ENCODE peak calls at places on chromosomes 3 and 15, in six cellular contexts. P is esophagus muscularis mucosa, J is HepG2, U is SK-N-SH, V is spleen, O is H1. L is an unnamed sample.

GRCh38 chr3:134201201-134202130 is 49.2 kb downstream of the RYK start:
- DNase-seq in P (no peak), J (no peak), U (no peak), V (no peak), O (no peak), L (no peak)

GRCh38 chr3:45120615-45121158 is 25.5 kb downstream of the CDCP1 start:
- DNase-seq in P (no peak), J (peak; percentile 39), U (no peak), V (no peak), O (no peak), L (no peak)

GRCh38 chr15:98967096-98967495 is 40.5 kb downstream of the PGPEP1L start:
- DNase-seq in P (no peak), J (no peak), U (no peak), V (no peak), O (no peak), L (no peak)

GRCh38 chr3:106114848-106115247 is 246.0 kb upstream of the CBLB start:
- DNase-seq in P (no peak), J (no peak), U (no peak), V (no peak), O (no peak), L (no peak)

GRCh38 chr3:29822051-29822450 is 541.2 kb downstream of the RBMS3 start:
- DNase-seq in P (no peak), J (no peak), U (no peak), V (no peak), O (no peak), L (no peak)

GRCh38 chr15:38508647-38509046 is 54.7 kb downstream of the FAM98B start:
- DNase-seq in P (no peak), J (no peak), U (no peak), V (no peak), O (no peak), L (no peak)

GRCh38 chr15:90552162-90552928 is 22.6 kb downstream of the CRTC3 start:
- DNase-seq in P (no peak), J (no peak), U (no peak), V (no peak), O (no peak), L (no peak)

GRCh38 chr3:31265646-31266423 is 266.9 kb upstream of the STT3B start:
- DNase-seq in P (no peak), J (no peak), U (no peak), V (no peak), O (no peak), L (no peak)

GRCh38 chr3:130841357-130841756 is 52.5 kb upstream of the ATP2C1 start:
- DNase-seq in P (no peak), J (no peak), U (no peak), V (no peak), O (no peak), L (no peak)

GRCh38 chr15:45132844-45133560 is 3.2 kb downstream of the DUOX1 start:
- DNase-seq in P (no peak), J (no peak), U (peak; percentile 55), V (no peak), O (no peak), L (no peak)
- TF ChIP-seq POLR2AphosphoS5 in P (no peak), J (no peak), U (no peak), V (no peak), O (no peak), L (no peak)

DNA sequence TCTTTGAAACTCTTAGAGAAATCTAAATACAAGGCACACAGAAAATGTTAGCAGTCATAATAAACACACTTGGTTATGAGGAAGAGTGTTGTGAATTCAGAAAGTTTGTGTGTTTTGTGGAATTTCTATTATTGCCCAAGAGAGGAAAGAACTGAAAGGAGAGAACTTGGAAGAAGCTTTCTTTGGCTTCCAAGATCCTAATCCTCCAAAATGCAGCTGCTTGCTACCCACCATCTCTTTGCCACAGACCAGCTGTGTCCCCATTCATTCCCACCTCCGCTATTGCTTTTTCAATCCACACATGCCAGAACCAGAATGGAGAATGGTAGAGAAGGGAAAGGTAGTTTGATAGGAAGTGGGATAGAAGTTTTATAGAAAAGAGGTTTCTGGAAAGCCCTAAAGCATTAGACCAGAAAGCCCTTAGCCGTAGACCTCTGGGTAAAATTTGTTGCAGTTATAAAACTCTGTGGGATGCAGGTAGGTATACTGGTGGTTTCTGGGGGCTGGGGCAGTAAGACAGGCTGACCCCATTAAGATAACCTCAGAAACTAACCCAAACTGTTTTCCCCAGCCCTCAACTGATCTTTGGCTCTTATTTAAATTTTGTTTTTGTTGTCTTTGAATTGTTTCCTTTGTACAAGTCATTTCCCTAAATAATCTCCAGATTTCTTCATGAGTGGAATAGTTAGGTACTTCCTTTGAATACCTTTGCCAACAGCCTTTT is 108.5 kb downstream of the FILIP1L start:
- DNase-seq in P (peak; percentile 8), J (no peak), U (no peak), V (no peak), O (no peak), L (no peak)
- H3K27ac ChIP-seq in P (peak overlapping the region; percentile 32), J (no peak overlapping the region), U (peak overlapping the region; percentile 68), V (no peak overlapping the region), O (no peak overlapping the region), L (peak overlapping the region; percentile 8)

DNA sequence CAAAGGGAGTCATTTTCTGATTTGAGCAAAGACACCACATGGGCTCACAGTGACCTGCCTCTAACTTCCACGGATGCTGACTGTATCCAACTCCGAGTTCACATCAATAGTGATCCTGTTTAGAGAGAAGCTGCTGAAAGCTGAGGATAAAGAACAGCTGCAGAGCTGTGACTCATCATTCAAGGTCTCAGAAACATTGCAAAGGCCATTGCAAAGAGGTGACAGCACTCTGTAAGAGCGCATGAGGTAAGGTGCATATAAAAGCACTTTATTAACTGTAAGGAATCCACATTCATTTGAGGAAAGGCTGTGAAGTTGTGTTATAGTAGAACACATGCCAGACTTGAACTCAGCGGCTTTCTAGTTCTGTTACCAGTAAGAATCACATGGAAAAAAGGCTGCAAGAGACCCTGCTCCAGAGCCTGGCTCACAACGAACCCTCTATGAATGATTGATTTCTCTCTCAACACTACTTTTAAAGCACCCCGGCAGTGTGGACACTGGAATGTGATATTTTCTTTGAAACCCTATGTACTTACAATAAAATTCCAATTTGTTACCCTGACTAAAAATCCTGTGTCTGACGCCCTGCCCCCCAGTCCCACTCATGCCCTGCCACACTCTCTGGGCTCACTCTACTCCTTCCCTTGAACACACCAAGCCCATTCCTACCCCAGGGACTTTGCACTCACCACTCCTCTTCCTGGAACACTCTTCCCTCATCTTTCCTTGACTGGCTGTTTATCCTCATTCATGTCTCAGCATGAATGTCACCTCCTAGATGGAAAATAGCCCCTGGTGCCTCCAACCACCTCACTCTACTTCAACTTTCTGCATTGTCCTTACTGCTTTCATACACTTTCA is 111.2 kb downstream of the LSM3 start:
- DNase-seq in P (no peak), J (peak; percentile 59), U (no peak), V (no peak), O (no peak), L (no peak)
- H3K4me3 ChIP-seq in P (no peak overlapping the region), J (no peak overlapping the region), U (no peak overlapping the region), V (no peak overlapping the region), O (no peak overlapping the region), L (no peak overlapping the region)

GRCh38 chr15:65071381-65071811 is 3.6 kb upstream of the RASL12 start:
- DNase-seq in P (no peak), J (no peak), U (no peak), V (no peak), O (no peak), L (no peak)
- TF ChIP-seq POLR2AphosphoS5 in P (peak; percentile 7), J (no peak), U (no peak), V (no peak), O (no peak), L (no peak)

GRCh38 chr15:42511010-42511396 is 15.6 kb downstream of the SNAP23 start:
- DNase-seq in P (no peak), J (no peak), U (no peak), V (no peak), O (no peak), L (no peak)
- H3K27ac ChIP-seq in P (peak overlapping the region; percentile 46), J (no peak overlapping the region), U (no peak overlapping the region), V (peak overlapping the region; percentile 77), O (no peak overlapping the region), L (no peak overlapping the region)

GRCh38 chr15:48191574-48192225 is at the start of gene CTXN2:
- DNase-seq in P (no peak), J (no peak), U (peak; percentile 30), V (no peak), O (peak; percentile 54), L (no peak)
- H3K4me3 ChIP-seq in P (no peak within 1 kb of the TSS), J (no peak within 1 kb of the TSS), U (peak within 1 kb of the TSS; percentile 54), V (no peak within 1 kb of the TSS), O (peak within 1 kb of the TSS; percentile 39), L (no peak within 1 kb of the TSS)

GRCh38 chr3:177169936-177170722 is 27.2 kb downstream of the TBL1XR1 start:
- DNase-seq in P (no peak), J (no peak), U (no peak), V (no peak), O (no peak), L (no peak)
- TF ChIP-seq POLR2AphosphoS5 in P (no peak), J (no peak), U (no peak), V (no peak), O (no peak), L (no peak)

DNA sequence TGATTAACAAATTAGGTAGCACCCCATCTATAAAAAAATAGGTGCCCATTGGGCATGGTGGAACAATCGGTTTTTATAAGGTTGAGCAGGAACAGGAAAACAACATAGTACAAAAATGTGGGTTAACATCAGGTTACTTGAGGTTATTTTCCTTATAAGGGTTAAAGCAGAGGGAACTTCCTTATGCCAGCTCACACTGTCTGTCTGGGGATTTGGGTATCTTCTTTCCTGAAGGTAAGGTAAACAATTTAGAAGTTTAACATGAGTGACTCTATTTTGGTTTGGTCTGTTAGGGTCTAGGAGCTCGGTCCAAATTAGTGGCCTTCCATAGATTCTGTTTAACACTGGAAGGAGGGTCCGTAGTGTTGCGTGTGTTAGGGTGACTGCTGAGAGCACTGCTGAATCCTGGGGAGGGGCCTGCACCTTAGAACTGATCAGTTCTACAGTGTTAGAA is 14.7 kb downstream of the CHD2 start:
- DNase-seq in P (no peak), J (no peak), U (no peak), V (no peak), O (no peak), L (no peak)
- H3K27ac ChIP-seq in P (peak overlapping the region; percentile 94), J (peak overlapping the region; percentile 20), U (no peak overlapping the region), V (peak overlapping the region; percentile 85), O (no peak overlapping the region), L (peak overlapping the region; percentile 17)

DNA sequence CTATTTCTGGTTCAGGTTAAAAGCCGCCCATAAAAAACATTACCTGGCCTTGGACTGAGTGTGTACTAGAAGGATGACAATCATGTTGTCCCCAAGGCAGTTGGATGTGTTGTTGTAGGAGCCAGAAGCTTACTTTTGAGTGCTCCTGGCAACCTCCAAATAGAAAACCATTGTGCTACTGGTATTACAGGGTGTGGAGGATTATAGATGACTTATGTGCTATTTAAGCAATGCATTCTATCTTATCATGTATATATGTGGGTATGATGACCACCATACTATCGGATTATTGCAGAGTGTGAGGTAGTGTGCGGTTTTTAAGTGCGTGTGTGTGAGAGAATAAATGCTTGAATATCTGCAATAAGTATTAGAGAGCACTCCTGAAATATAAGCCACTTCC is 11.9 kb upstream of the MBNL1 start:
- DNase-seq in P (no peak), J (no peak), U (no peak), V (no peak), O (no peak), L (no peak)
- H3K4me3 ChIP-seq in P (no peak overlapping the region), J (no peak overlapping the region), U (no peak overlapping the region), V (no peak overlapping the region), O (no peak overlapping the region), L (no peak overlapping the region)